ENCODE peak calls at places on chromosomes 7 and 10, in nine cellular contexts. R is MM.1S, I is HCT116, N is OCI-LY7, D is SK-N-SH, M is GM23338, Z is neural progenitor cell, A is hepatocyte, K is GM23248. G is an unnamed sample.

GRCh38 chr10:125692932-125693847 is 10.2 kb upstream of the TEX36 start:
- DNase-seq in R (no peak), I (no peak), N (no peak), D (no peak), M (no peak), Z (no peak), A (peak), K (peak), G (no peak)

GRCh38 chr7:142866361-142867096 is 11.7 kb downstream of the EPHB6 start:
- DNase-seq in R (peak), I (no peak), N (peak), D (peak), M (peak), Z (peak), A (peak), K (peak), G (peak)

GRCh38 chr10:114940735-114941134 is 2.7 kb downstream of the TRUB1 start:
- DNase-seq in R (no peak), I (no peak), N (no peak), D (no peak), M (no peak), Z (no peak), A (no peak), K (peak), G (no peak)

GRCh38 chr10:26780793-26781601 is 79.8 kb downstream of the ABI1 start:
- DNase-seq in R (no peak), I (peak), N (peak), D (no peak), M (peak), Z (no peak), A (peak), K (peak), G (peak)

GRCh38 chr7:104982773-104983619 is 31.0 kb upstream of the KMT2E start:
- DNase-seq in R (peak), I (no peak), N (peak), D (no peak), M (no peak), Z (no peak), A (no peak), K (no peak), G (no peak)

GRCh38 chr10:125661942-125662515 is 20.9 kb downstream of the TEX36 start:
- DNase-seq in R (no peak), I (peak), N (no peak), D (no peak), M (no peak), Z (no peak), A (peak), K (peak), G (peak)

GRCh38 chr10:99487125-99487524 is 45.6 kb upstream of the NKX2-3 start:
- DNase-seq in R (no peak), I (no peak), N (no peak), D (no peak), M (no peak), Z (no peak), A (no peak), K (no peak), G (no peak)

GRCh38 chr7:121002755-121003114 is 14.2 kb downstream of the CPED1 start:
- DNase-seq in R (no peak), I (no peak), N (no peak), D (no peak), M (no peak), Z (no peak), A (no peak), K (no peak), G (peak)

GRCh38 chr10:126262971-126263370 is 125.3 kb downstream of the ADAM12 start:
- DNase-seq in R (no peak), I (no peak), N (no peak), D (no peak), M (no peak), Z (no peak), A (no peak), K (peak), G (no peak)

GRCh38 chr10:116729243-116729642 is 13.1 kb downstream of the HSPA12A start:
- DNase-seq in R (no peak), I (no peak), N (no peak), D (no peak), M (no peak), Z (no peak), A (no peak), K (no peak), G (no peak)

GRCh38 chr10:116733566-116733965 is 8.8 kb downstream of the HSPA12A start:
- DNase-seq in R (no peak), I (no peak), N (no peak), D (no peak), M (no peak), Z (no peak), A (no peak), K (peak), G (peak)

GRCh38 chr10:116728526-116729096 is 13.8 kb downstream of the HSPA12A start:
- DNase-seq in R (no peak), I (no peak), N (no peak), D (no peak), M (no peak), Z (no peak), A (no peak), K (peak), G (no peak)

GRCh38 chr10:116730464-116731260 is 11.7 kb downstream of the HSPA12A start:
- DNase-seq in R (no peak), I (no peak), N (no peak), D (no peak), M (no peak), Z (no peak), A (no peak), K (no peak), G (no peak)

DNA sequence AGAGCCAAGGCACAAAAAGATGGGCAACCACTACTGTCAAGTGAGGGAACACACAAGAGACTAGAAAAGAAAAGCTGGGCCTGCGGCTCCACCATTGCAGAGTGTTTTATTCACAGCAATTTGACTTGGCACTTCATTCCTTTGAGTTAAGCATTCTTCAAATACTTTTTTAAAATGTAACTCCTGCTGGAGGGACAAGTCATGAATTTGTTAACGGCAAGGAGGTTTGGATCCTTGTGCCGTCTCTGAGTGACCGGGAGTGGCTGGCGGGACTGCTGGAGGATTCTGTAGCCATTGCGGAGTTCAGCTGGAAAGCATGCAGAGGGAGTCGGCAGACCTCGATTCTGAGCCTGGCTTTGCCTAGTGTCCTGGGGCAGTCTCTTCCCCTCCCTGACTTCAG is 9.8 kb downstream of the HSPA12A start:
- DNase-seq in R (no peak), I (no peak), N (no peak), D (no peak), M (peak), Z (no peak), A (no peak), K (peak), G (no peak)
- H3K4me2 ChIP-seq in R (no peak), I (no peak), N (no peak), D (no peak), M (no peak), Z (no peak), A (no peak), K (peak), G (no peak)

GRCh38 chr7:158296798-158297104 is 290.9 kb downstream of the PTPRN2 start:
- DNase-seq in R (no peak), I (no peak), N (no peak), D (no peak), M (no peak), Z (no peak), A (no peak), K (no peak), G (no peak)
- TF ChIP-seq EZH2phosphoT487 in R (no peak), I (no peak), N (no peak), D (no peak), M (no peak), Z (no peak), A (no peak), K (no peak), G (no peak)

DNA sequence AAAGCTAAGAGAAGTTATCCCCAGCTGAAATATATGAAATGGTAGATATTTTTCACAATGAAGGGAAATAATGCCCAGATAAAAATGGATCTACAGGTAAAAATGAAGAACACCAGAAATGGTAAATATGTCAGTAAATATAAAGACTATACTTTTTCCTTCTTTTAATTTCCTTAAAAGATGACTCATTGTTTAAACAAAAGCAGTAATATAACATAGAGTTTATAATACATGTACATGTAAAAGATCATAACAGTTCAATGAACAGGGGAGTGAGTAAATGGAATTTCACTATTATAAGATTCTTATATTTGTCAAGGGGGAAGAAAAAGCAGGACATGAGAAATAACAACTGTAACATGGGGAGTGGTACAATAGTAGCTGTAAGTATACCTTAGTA is 7.4 kb downstream of the POT1 start:
- DNase-seq in R (no peak), I (no peak), N (no peak), D (no peak), M (no peak), Z (no peak), A (no peak), K (no peak), G (peak)
- H3K4me2 ChIP-seq in R (no peak), I (no peak), N (no peak), D (no peak), M (no peak), Z (no peak), A (no peak), K (no peak), G (peak)

DNA sequence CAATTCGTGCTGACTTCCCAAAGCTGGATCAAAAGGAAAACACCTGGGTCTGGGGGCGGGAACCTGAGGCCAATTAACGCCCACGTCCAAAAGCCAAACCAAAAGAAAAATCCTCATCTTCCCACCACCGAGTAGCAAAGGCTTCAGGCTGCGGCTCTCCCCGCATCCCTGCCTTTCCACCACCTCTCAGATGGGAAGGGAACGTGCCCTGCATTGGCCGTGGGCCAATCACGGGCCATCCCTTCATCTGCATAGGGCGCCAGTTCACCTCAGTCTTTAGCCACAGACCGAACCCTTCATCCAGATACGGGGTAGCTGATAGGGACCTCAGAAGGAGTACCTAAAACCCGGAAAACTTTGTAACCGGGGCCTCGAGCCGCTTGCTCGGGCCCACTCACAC is 602 bp downstream of the PRPF18 start:
- DNase-seq in R (peak), I (no peak), N (peak), D (peak), M (peak), Z (peak), A (peak), K (peak), G (no peak)
- TF ChIP-seq EZH2phosphoT487 in R (no peak), I (no peak), N (no peak), D (no peak), M (no peak), Z (no peak), A (no peak), K (no peak), G (no peak)